ENCODE peak calls at places on chromosomes 11 and 22, in four cellular contexts. A, D, T and C are unnamed samples.

GRCh38 chr22:30208631-30209603 is 37.6 kb downstream of the LIF start:
- DNase-seq in A (no peak), D (no peak), T (no peak), C (peak; percentile 68)

GRCh38 chr11:95283653-95284052 is 52.7 kb upstream of the SESN3 start:
- DNase-seq in A (no peak), D (no peak), T (no peak), C (peak; percentile 52)

GRCh38 chr11:57639321-57640067 is 10.2 kb downstream of the YPEL4 start:
- DNase-seq in A (no peak), D (no peak), T (peak; percentile 94), C (peak; percentile 79)

GRCh38 chr22:38956551-38956950 is 858 bp upstream of the APOBEC3A start:
- DNase-seq in A (no peak), D (no peak), T (no peak), C (no peak)

GRCh38 chr22:26751217-26751616 is 93.8 kb downstream of the MIAT start:
- DNase-seq in A (no peak), D (no peak), T (peak; percentile 84), C (no peak)

GRCh38 chr11:38460429-38460828 is 1862.4 kb upstream of the RAG2 start:
- DNase-seq in A (no peak), D (no peak), T (no peak), C (peak; percentile 74)

GRCh38 chr11:116786966-116787365 is 857 bp downstream of the ZPR1 start:
- DNase-seq in A (no peak), D (no peak), T (no peak), C (no peak)

GRCh38 chr11:64536396-64536935 is 54.6 kb upstream of the SLC22A12 start:
- DNase-seq in A (no peak), D (no peak), T (no peak), C (no peak)

GRCh38 chr11:3225826-3226750 is 6.1 kb downstream of the MRGPRE start:
- DNase-seq in A (no peak), D (no peak), T (no peak), C (no peak)

GRCh38 chr11:107998761-107999160 is 9.9 kb upstream of the CUL5 start:
- DNase-seq in A (no peak), D (no peak), T (no peak), C (peak; percentile 3)

GRCh38 chr22:49670610-49671330 is 156.9 kb downstream of the BRD1 start:
- DNase-seq in A (no peak), D (no peak), T (peak; percentile 74), C (no peak)

GRCh38 chr11:64343740-64344133 is 3.7 kb downstream of the CCDC88B start:
- DNase-seq in A (no peak), D (peak; percentile 79), T (no peak), C (no peak)

GRCh38 chr11:58782066-58782465 is 50.3 kb upstream of the GLYAT start:
- DNase-seq in A (no peak), D (no peak), T (no peak), C (no peak)

GRCh38 chr22:20436309-20437252 is 1.0 kb downstream of the SCARF2 start:
- DNase-seq in A (no peak), D (peak; percentile 57), T (peak; percentile 63), C (peak; percentile 2)